ENCODE peak calls at places on chromosomes 7 and 10, in four cellular contexts. J is heart right ventricle, B is cardiac muscle cell, T is lung. C is an unnamed sample.

GRCh38 chr10:122052702-122053101 is 63.7 kb downstream of the TACC2 start:
- DNase-seq in J (no peak), B (no peak), T (no peak), C (no peak)

GRCh38 chr10:126500866-126501265 is 112.6 kb upstream of the ADAM12 start:
- DNase-seq in T (no peak), J (no peak), B (no peak), C (no peak)

GRCh38 chr7:130430841-130431713 is 9.7 kb downstream of the CEP41 start:
- DNase-seq in B (no peak), T (no peak), J (no peak), C (no peak)

GRCh38 chr7:142542938-142543337 is 206.3 kb upstream of the PRSS1 start:
- DNase-seq in J (no peak), T (no peak), B (no peak), C (no peak)

GRCh38 chr10:104299031-104299904 is 30.3 kb downstream of the GSTO2 start:
- DNase-seq in J (no peak), B (no peak), T (no peak), C (no peak)

GRCh38 chr7:73995330-73995729 is 32.6 kb upstream of the ELN start:
- DNase-seq in J (no peak), B (no peak), T (no peak), C (no peak)

GRCh38 chr7:98978672-98979071 is 100.3 kb downstream of the TRRAP start:
- DNase-seq in J (no peak), B (no peak), T (no peak), C (no peak)

GRCh38 chr7:152000191-152000590 is 25.3 kb upstream of the GALNT11 start:
- DNase-seq in J (no peak), T (no peak), B (no peak), C (no peak)

GRCh38 chr7:30740417-30741181 is 11.3 kb upstream of the INMT start:
- DNase-seq in B (peak; percentile 71), J (peak; percentile 82), T (peak; percentile 76), C (peak; percentile 82)

GRCh38 chr10:114686013-114686412 is 27.9 kb upstream of the ABLIM1 start:
- DNase-seq in J (no peak), T (no peak), B (no peak), C (no peak)

GRCh38 chr10:70441161-70441876 is at the start of gene NODAL:
- DNase-seq in T (no peak), B (no peak), J (no peak), C (no peak)

GRCh38 chr10:34580214-34580613 is 234.9 kb downstream of the PARD3 start:
- DNase-seq in J (no peak), B (no peak), T (no peak), C (no peak)

GRCh38 chr7:83347836-83348482 is 185.3 kb upstream of the PCLO start:
- DNase-seq in B (peak; percentile 50), J (no peak), T (no peak), C (no peak)

GRCh38 chr7:41476117-41476803 is 226.6 kb downstream of the INHBA start:
- DNase-seq in T (no peak), J (no peak), B (no peak), C (no peak)

GRCh38 chr10:478471-479245 is 210.8 kb downstream of the DIP2C start:
- DNase-seq in T (no peak), J (no peak), B (no peak), C (no peak)

GRCh38 chr7:71266912-71267311 is 135.0 kb downstream of the GALNT17 start:
- DNase-seq in J (no peak), T (no peak), B (no peak), C (no peak)
- H3K4me3 ChIP-seq in J (no peak overlapping the region), T (no peak overlapping the region), B (no peak overlapping the region), C (no peak overlapping the region)

GRCh38 chr10:43749940-43750552 is 101.4 kb upstream of the ZNF32 start:
- DNase-seq in B (no peak), J (no peak), T (no peak), C (no peak)
- TF ChIP-seq CTCF in B (no peak), J (no peak), T (no peak), C (no peak)

GRCh38 chr7:37352251-37352650 is 96.4 kb downstream of the ELMO1 start:
- DNase-seq in B (no peak), T (no peak), J (no peak), C (no peak)
- H3K27ac ChIP-seq in B (no peak overlapping the region), T (no peak overlapping the region), J (no peak overlapping the region), C (no peak overlapping the region)

GRCh38 chr7:66255533-66256100 is 50.5 kb downstream of the TPST1 start:
- DNase-seq in B (no peak), J (no peak), T (no peak), C (no peak)
- H3K4me3 ChIP-seq in B (no peak overlapping the region), J (no peak overlapping the region), T (no peak overlapping the region), C (no peak overlapping the region)

GRCh38 chr10:47048533-47048905 is 137.3 kb downstream of the PTPN20 start:
- DNase-seq in B (no peak), T (no peak), J (no peak), C (peak; percentile 23)
- TF ChIP-seq CTCF in B (peak; percentile 20), T (no peak), J (no peak), C (no peak)

GRCh38 chr10:119120413-119120867 is 16.5 kb downstream of the DENND10 start:
- DNase-seq in J (no peak), T (no peak), B (peak; percentile 10), C (no peak)
- H3K27ac ChIP-seq in J (peak overlapping the region; percentile 65), T (no peak overlapping the region), B (peak overlapping the region; percentile 67), C (no peak overlapping the region)

DNA sequence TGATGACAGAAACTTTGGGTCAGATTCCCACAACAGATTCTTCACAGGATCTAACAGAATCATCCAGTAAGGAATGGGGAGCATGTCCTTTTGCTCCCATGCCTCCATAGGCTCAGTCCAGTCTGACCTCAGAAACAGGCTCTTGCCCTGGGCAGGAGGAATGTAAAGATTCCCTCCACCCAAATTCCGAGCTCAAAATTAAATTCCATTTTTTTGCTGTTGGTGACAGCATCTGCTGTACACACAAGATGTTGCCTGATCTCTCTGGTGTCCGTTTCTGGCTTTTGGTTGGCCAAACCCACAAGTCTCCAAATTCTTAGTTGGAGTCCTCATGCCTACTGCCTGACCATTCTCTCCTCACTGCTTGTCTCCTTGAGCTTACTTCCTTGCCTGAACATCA is 53.7 kb downstream of the SEM1 start:
- DNase-seq in B (no peak), T (no peak), J (no peak), C (no peak)
- H3K4me3 ChIP-seq in B (no peak overlapping the region), T (no peak overlapping the region), J (no peak overlapping the region), C (no peak overlapping the region)

DNA sequence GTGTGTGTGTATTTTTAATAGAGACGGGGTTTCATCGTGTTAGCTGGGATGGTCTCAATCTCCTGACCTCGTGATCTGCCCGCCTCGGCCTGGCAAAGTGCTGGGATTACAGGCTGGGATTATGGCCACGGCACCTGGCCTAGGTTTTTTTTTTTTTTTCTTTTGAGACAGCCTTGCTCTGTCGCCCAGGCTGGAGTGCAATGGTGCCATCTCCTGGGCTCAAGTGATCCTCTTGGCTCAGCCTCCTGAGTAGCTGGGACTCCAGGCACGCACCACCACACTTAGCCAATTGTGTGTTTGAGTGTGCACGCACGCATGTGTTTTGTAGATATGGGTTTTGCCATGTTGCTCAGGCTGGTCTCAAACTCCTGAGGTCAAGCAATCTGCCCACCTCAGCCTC is 629.8 kb downstream of the ETV1 start:
- DNase-seq in J (no peak), B (no peak), T (no peak), C (no peak)
- TF ChIP-seq CTCF in J (no peak), B (no peak), T (no peak), C (no peak)